ENCODE peak calls at places on chromosomes 3 and 15, in five cellular contexts. E is Ammon's horn; Z is activated naive CD8-positive, alpha-beta T cell treated with anti-CD3 and anti-CD28 coated beads for 36 hours; K is AG08395; J is NCI-H1694 treated with DMSO at 0.1 percent for 48 hours. P is an unnamed sample.

GRCh38 chr3:184808021-184808420 is 3.9 kb upstream of the VPS8 start:
- DNase-seq in K (no peak), J (peak), E (no peak), Z (no peak), P (peak)

GRCh38 chr3:47016086-47016933 is 36.8 kb downstream of the NBEAL2 start:
- DNase-seq in J (no peak), Z (no peak), K (no peak), E (no peak), P (no peak)

GRCh38 chr15:73677146-73677607 is 7.0 kb upstream of the CD276 start:
- DNase-seq in E (peak), Z (peak), K (peak), J (peak), P (peak)

GRCh38 chr3:53718462-53718861 is 127.8 kb downstream of the CHDH start:
- DNase-seq in J (no peak), E (no peak), K (no peak), Z (no peak), P (no peak)

GRCh38 chr3:155197786-155198185 is 95.7 kb downstream of the STRIT1 start:
- DNase-seq in K (no peak), E (no peak), Z (no peak), J (no peak), P (no peak)

GRCh38 chr3:120182613-120183524 is 88.6 kb upstream of the GSK3B start:
- DNase-seq in J (no peak), E (no peak), Z (no peak), K (peak), P (no peak)

GRCh38 chr15:57213783-57214366 is 162.4 kb upstream of the CGNL1 start:
- DNase-seq in Z (no peak), J (peak), K (peak), E (peak), P (peak)

GRCh38 chr3:141243295-141243707 is 11.7 kb downstream of the PXYLP1 start:
- DNase-seq in Z (peak), J (no peak), K (peak), E (peak), P (no peak)

GRCh38 chr3:38151667-38152265 is 13.3 kb downstream of the MYD88 start:
- DNase-seq in Z (no peak), K (no peak), J (no peak), E (peak), P (no peak)

GRCh38 chr15:70587896-70588567 is 175.3 kb downstream of the UACA start:
- DNase-seq in Z (no peak), E (no peak), K (no peak), J (no peak), P (no peak)

GRCh38 chr15:51097553-51098330 is 3.0 kb upstream of the TNFAIP8L3 start:
- DNase-seq in Z (no peak), E (no peak), K (peak), J (no peak), P (no peak)

GRCh38 chr3:10371167-10371566 is 50.3 kb upstream of the SEC13 start:
- DNase-seq in J (no peak), Z (no peak), K (no peak), E (no peak), P (no peak)

GRCh38 chr3:101898752-101899169 is 49.4 kb downstream of the NFKBIZ start:
- DNase-seq in Z (no peak), E (peak), J (no peak), K (no peak), P (peak)

P was measured in G401.